ENCODE peak calls at places on chromosomes 7 and 10, in six cellular contexts. One of them, this sample, is unnamed.

GRCh38 chr10:108365541-108365940 is 1201.0 kb upstream of the SORCS1 start:
- DNase-seq in cardiac muscle cell: no peak
- DNase-seq in ovary: no peak
- DNase-seq in CD4-positive, alpha-beta T cell: no peak
- DNase-seq in A673: no peak
- DNase-seq in SK-N-SH: no peak
- DNase-seq in this sample: no peak

GRCh38 chr7:45027774-45028114 is 27.7 kb downstream of the CCM2 start:
- DNase-seq in cardiac muscle cell: no peak
- DNase-seq in ovary: no peak
- DNase-seq in CD4-positive, alpha-beta T cell: no peak
- DNase-seq in A673: no peak
- DNase-seq in SK-N-SH: no peak
- DNase-seq in this sample: no peak

GRCh38 chr10:32937824-32938482 is 20.1 kb downstream of the ITGB1 start:
- DNase-seq in cardiac muscle cell: peak
- DNase-seq in ovary: no peak
- DNase-seq in CD4-positive, alpha-beta T cell: no peak
- DNase-seq in A673: no peak
- DNase-seq in SK-N-SH: no peak
- DNase-seq in this sample: no peak

GRCh38 chr7:117825132-117825531 is 48.1 kb downstream of the CTTNBP2 start:
- DNase-seq in cardiac muscle cell: no peak
- DNase-seq in ovary: no peak
- DNase-seq in CD4-positive, alpha-beta T cell: no peak
- DNase-seq in A673: no peak
- DNase-seq in SK-N-SH: no peak
- DNase-seq in this sample: no peak

GRCh38 chr7:148135106-148135505 is 455.5 kb upstream of the C7orf33 start:
- DNase-seq in cardiac muscle cell: no peak
- DNase-seq in ovary: no peak
- DNase-seq in CD4-positive, alpha-beta T cell: no peak
- DNase-seq in A673: no peak
- DNase-seq in SK-N-SH: peak
- DNase-seq in this sample: no peak

GRCh38 chr7:70071786-70072185 is 473.5 kb downstream of the AUTS2 start:
- DNase-seq in cardiac muscle cell: no peak
- DNase-seq in ovary: no peak
- DNase-seq in CD4-positive, alpha-beta T cell: no peak
- DNase-seq in A673: no peak
- DNase-seq in SK-N-SH: no peak
- DNase-seq in this sample: no peak

GRCh38 chr7:131637846-131638245 is 81.4 kb upstream of the PODXL start:
- DNase-seq in cardiac muscle cell: no peak
- DNase-seq in ovary: no peak
- DNase-seq in CD4-positive, alpha-beta T cell: no peak
- DNase-seq in A673: no peak
- DNase-seq in SK-N-SH: no peak
- DNase-seq in this sample: no peak

GRCh38 chr10:91163269-91163708 is 57.2 kb upstream of the PCGF5 start:
- DNase-seq in cardiac muscle cell: peak
- DNase-seq in ovary: peak
- DNase-seq in CD4-positive, alpha-beta T cell: peak
- DNase-seq in A673: peak
- DNase-seq in SK-N-SH: peak
- DNase-seq in this sample: peak

GRCh38 chr10:122503004-122503403 is 41.7 kb downstream of the HTRA1 start:
- DNase-seq in cardiac muscle cell: no peak
- DNase-seq in ovary: no peak
- DNase-seq in CD4-positive, alpha-beta T cell: no peak
- DNase-seq in A673: no peak
- DNase-seq in SK-N-SH: no peak
- DNase-seq in this sample: no peak

GRCh38 chr7:3218561-3219225 is 82.4 kb upstream of the SDK1 start:
- DNase-seq in cardiac muscle cell: no peak
- DNase-seq in ovary: no peak
- DNase-seq in CD4-positive, alpha-beta T cell: no peak
- DNase-seq in A673: no peak
- DNase-seq in SK-N-SH: no peak
- DNase-seq in this sample: no peak

GRCh38 chr10:102714621-102715455 is at the start of gene SFXN2:
- DNase-seq in cardiac muscle cell: no peak
- DNase-seq in ovary: no peak
- DNase-seq in CD4-positive, alpha-beta T cell: peak
- DNase-seq in A673: peak
- DNase-seq in SK-N-SH: no peak
- DNase-seq in this sample: no peak

GRCh38 chr7:141333459-141333858 is 217.8 kb upstream of the AGK start:
- DNase-seq in cardiac muscle cell: peak
- DNase-seq in ovary: no peak
- DNase-seq in CD4-positive, alpha-beta T cell: no peak
- DNase-seq in A673: no peak
- DNase-seq in SK-N-SH: no peak
- DNase-seq in this sample: no peak

GRCh38 chr7:30968294-30968693 is 4.5 kb downstream of the GHRHR start:
- DNase-seq in cardiac muscle cell: no peak
- DNase-seq in ovary: no peak
- DNase-seq in CD4-positive, alpha-beta T cell: no peak
- DNase-seq in A673: no peak
- DNase-seq in SK-N-SH: no peak
- DNase-seq in this sample: no peak

GRCh38 chr10:44264244-44264643 is 120.7 kb downstream of the CXCL12 start:
- DNase-seq in cardiac muscle cell: no peak
- DNase-seq in ovary: no peak
- DNase-seq in CD4-positive, alpha-beta T cell: no peak
- DNase-seq in A673: no peak
- DNase-seq in SK-N-SH: no peak
- DNase-seq in this sample: no peak

GRCh38 chr7:148242271-148242801 is 348.2 kb upstream of the C7orf33 start:
- DNase-seq in cardiac muscle cell: peak
- DNase-seq in ovary: peak
- DNase-seq in CD4-positive, alpha-beta T cell: no peak
- DNase-seq in A673: peak
- DNase-seq in SK-N-SH: peak
- DNase-seq in this sample: peak

GRCh38 chr7:2661602-2662272 is 26.3 kb upstream of the AMZ1 start:
- DNase-seq in cardiac muscle cell: no peak
- DNase-seq in ovary: peak
- DNase-seq in CD4-positive, alpha-beta T cell: no peak
- DNase-seq in A673: no peak
- DNase-seq in SK-N-SH: peak
- DNase-seq in this sample: no peak

GRCh38 chr7:73599151-73599882 is 20.9 kb upstream of the TBL2 start:
- DNase-seq in cardiac muscle cell: no peak
- DNase-seq in ovary: no peak
- DNase-seq in CD4-positive, alpha-beta T cell: no peak
- DNase-seq in A673: no peak
- DNase-seq in SK-N-SH: no peak
- DNase-seq in this sample: no peak

GRCh38 chr7:122135275-122135674 is 8.8 kb downstream of the AASS start:
- DNase-seq in cardiac muscle cell: no peak
- DNase-seq in ovary: no peak
- DNase-seq in CD4-positive, alpha-beta T cell: no peak
- DNase-seq in A673: no peak
- DNase-seq in SK-N-SH: no peak
- DNase-seq in this sample: no peak

GRCh38 chr10:87660484-87661133 is 931 bp downstream of the PAPSS2 start:
- DNase-seq in cardiac muscle cell: no peak
- DNase-seq in ovary: peak
- DNase-seq in CD4-positive, alpha-beta T cell: no peak
- DNase-seq in A673: no peak
- DNase-seq in SK-N-SH: no peak
- DNase-seq in this sample: no peak

GRCh38 chr10:6269953-6270867 is 67.5 kb downstream of the PFKFB3 start:
- DNase-seq in cardiac muscle cell: no peak
- DNase-seq in ovary: no peak
- DNase-seq in CD4-positive, alpha-beta T cell: peak
- DNase-seq in A673: no peak
- DNase-seq in SK-N-SH: no peak
- DNase-seq in this sample: no peak

GRCh38 chr10:89118091-89118490 is 89.0 kb downstream of the CH25H start:
- DNase-seq in cardiac muscle cell: no peak
- DNase-seq in ovary: no peak
- DNase-seq in CD4-positive, alpha-beta T cell: no peak
- DNase-seq in A673: peak
- DNase-seq in SK-N-SH: no peak
- DNase-seq in this sample: no peak

GRCh38 chr7:91957823-91958222 is 17.2 kb downstream of the AKAP9 start:
- DNase-seq in cardiac muscle cell: peak
- DNase-seq in ovary: no peak
- DNase-seq in CD4-positive, alpha-beta T cell: no peak
- DNase-seq in A673: no peak
- DNase-seq in SK-N-SH: peak
- DNase-seq in this sample: no peak

GRCh38 chr10:565676-566075 is 123.8 kb downstream of the DIP2C start:
- DNase-seq in cardiac muscle cell: no peak
- DNase-seq in ovary: no peak
- DNase-seq in CD4-positive, alpha-beta T cell: no peak
- DNase-seq in A673: no peak
- DNase-seq in SK-N-SH: no peak
- DNase-seq in this sample: no peak

GRCh38 chr10:15462253-15462885 is 91.3 kb upstream of the FAM171A1 start:
- DNase-seq in cardiac muscle cell: no peak
- DNase-seq in ovary: no peak
- DNase-seq in CD4-positive, alpha-beta T cell: no peak
- DNase-seq in A673: no peak
- DNase-seq in SK-N-SH: no peak
- DNase-seq in this sample: no peak

GRCh38 chr10:22329150-22329549 is 8.3 kb downstream of the BMI1 start:
- DNase-seq in cardiac muscle cell: no peak
- DNase-seq in ovary: no peak
- DNase-seq in CD4-positive, alpha-beta T cell: no peak
- DNase-seq in A673: no peak
- DNase-seq in SK-N-SH: no peak
- DNase-seq in this sample: no peak

GRCh38 chr7:151389768-151390593 is 19.9 kb downstream of the WDR86 start:
- DNase-seq in cardiac muscle cell: no peak
- DNase-seq in ovary: no peak
- DNase-seq in CD4-positive, alpha-beta T cell: no peak
- DNase-seq in A673: no peak
- DNase-seq in SK-N-SH: no peak
- DNase-seq in this sample: no peak

GRCh38 chr10:3167611-3168330 is 4.8 kb downstream of the PITRM1 start:
- DNase-seq in cardiac muscle cell: no peak
- DNase-seq in ovary: no peak
- DNase-seq in CD4-positive, alpha-beta T cell: no peak
- DNase-seq in A673: no peak
- DNase-seq in SK-N-SH: no peak
- DNase-seq in this sample: no peak

GRCh38 chr7:158591944-158592343 is 4.3 kb upstream of the PTPRN2 start:
- DNase-seq in cardiac muscle cell: no peak
- DNase-seq in ovary: no peak
- DNase-seq in CD4-positive, alpha-beta T cell: no peak
- DNase-seq in A673: no peak
- DNase-seq in SK-N-SH: no peak
- DNase-seq in this sample: no peak

DNA sequence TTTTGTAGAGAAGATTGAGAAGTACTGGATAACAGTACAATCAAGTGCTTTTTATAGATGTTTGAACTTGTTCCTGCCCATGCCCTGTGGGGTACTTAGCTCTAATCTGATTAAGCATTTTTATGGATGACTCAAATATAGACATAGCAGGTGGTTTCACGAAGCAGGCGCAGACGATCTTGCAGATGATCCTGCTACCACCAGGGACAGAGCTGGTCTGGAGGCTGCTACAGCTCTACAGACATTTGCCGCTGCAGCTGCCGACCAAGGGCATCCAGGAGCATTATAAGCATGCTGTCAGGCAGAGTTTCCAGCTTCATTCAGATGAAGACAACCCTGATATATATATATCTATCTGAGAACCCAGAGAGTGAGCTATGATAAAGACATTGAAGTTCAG is 650.4 kb downstream of the NXPH1 start:
- DNase-seq in cardiac muscle cell: peak
- DNase-seq in ovary: no peak
- DNase-seq in CD4-positive, alpha-beta T cell: no peak
- DNase-seq in A673: no peak
- DNase-seq in SK-N-SH: peak
- DNase-seq in this sample: no peak
- TF ChIP-seq CTCF in cardiac muscle cell: no peak
- TF ChIP-seq CTCF in ovary: no peak
- TF ChIP-seq CTCF in CD4-positive, alpha-beta T cell: no peak
- TF ChIP-seq CTCF in A673: no peak
- TF ChIP-seq CTCF in SK-N-SH: no peak
- TF ChIP-seq CTCF in this sample: no peak

GRCh38 chr7:156543699-156544098 is 96.9 kb upstream of the RNF32 start:
- DNase-seq in cardiac muscle cell: no peak
- DNase-seq in ovary: no peak
- DNase-seq in CD4-positive, alpha-beta T cell: no peak
- DNase-seq in A673: no peak
- DNase-seq in SK-N-SH: no peak
- DNase-seq in this sample: no peak
- TF ChIP-seq CTCF in cardiac muscle cell: no peak
- TF ChIP-seq CTCF in ovary: no peak
- TF ChIP-seq CTCF in CD4-positive, alpha-beta T cell: no peak
- TF ChIP-seq CTCF in A673: no peak
- TF ChIP-seq CTCF in SK-N-SH: no peak
- TF ChIP-seq CTCF in this sample: no peak

GRCh38 chr10:78290131-78290750 is 256.6 kb downstream of the RPS24 start:
- DNase-seq in cardiac muscle cell: no peak
- DNase-seq in ovary: no peak
- DNase-seq in CD4-positive, alpha-beta T cell: no peak
- DNase-seq in A673: no peak
- DNase-seq in SK-N-SH: no peak
- DNase-seq in this sample: no peak
- TF ChIP-seq CTCF in cardiac muscle cell: no peak
- TF ChIP-seq CTCF in ovary: no peak
- TF ChIP-seq CTCF in CD4-positive, alpha-beta T cell: no peak
- TF ChIP-seq CTCF in A673: no peak
- TF ChIP-seq CTCF in SK-N-SH: no peak
- TF ChIP-seq CTCF in this sample: peak

DNA sequence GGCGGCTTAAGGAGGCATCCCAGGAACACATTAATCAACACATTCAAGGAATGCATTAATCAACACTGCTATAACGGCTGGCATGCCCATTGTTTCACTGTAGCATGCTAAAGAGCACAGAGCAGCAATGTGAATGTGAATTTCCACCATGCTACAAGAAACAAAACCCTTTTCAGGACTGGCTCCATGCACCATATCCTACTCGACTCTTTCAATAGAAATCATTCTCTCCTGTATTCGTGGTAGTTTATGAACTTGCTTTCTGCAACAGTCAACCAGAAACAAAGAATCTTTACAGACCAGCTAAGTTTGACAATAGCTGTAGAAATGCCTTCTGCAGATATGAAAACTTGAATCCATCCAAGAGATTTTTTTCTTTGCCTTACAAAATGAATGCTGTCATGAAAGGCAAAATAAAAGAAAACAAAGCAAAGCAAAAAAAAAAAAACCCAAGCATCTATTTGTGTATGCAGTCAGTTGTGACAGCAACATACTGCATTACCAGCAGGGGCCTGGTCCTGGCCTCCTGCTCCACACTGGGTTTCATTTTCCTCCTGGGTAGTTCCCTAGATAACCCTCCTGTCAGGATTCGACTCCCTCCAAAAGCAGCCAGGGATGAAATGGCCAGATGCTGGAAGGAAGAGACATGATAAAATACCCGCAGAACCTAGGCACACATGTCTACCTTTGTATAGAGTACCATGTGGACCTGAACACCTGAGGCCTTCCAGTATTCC is 148.8 kb downstream of the NRCAM start:
- DNase-seq in cardiac muscle cell: no peak
- DNase-seq in ovary: no peak
- DNase-seq in CD4-positive, alpha-beta T cell: no peak
- DNase-seq in A673: no peak
- DNase-seq in SK-N-SH: peak
- DNase-seq in this sample: no peak
- TF ChIP-seq CTCF in cardiac muscle cell: peak
- TF ChIP-seq CTCF in ovary: no peak
- TF ChIP-seq CTCF in CD4-positive, alpha-beta T cell: no peak
- TF ChIP-seq CTCF in A673: no peak
- TF ChIP-seq CTCF in SK-N-SH: no peak
- TF ChIP-seq CTCF in this sample: no peak

This sample was measured in astrocyte of the cerebellum.